ENCODE peak calls at places on chromosomes 2 and 18, in six cellular contexts. C is cardiac muscle cell, D is Peyer's patch, Z is fibroblast of lung, F is adrenal gland, E is transverse colon. Y is an unnamed sample.

GRCh38 chr18:23675236-23675635 is 12.5 kb upstream of the ANKRD29 start:
- DNase-seq in D (no peak), C (no peak), F (no peak), E (no peak), Z (no peak), Y (no peak)

GRCh38 chr2:118937817-118938216 is 4.2 kb upstream of the MARCO start:
- DNase-seq in Z (no peak), E (peak; percentile 33), F (no peak), D (no peak), C (no peak), Y (no peak)

GRCh38 chr18:72091369-72091768 is 452.8 kb downstream of the CBLN2 start:
- DNase-seq in F (no peak), Z (no peak), C (no peak), D (no peak), E (no peak), Y (no peak)

GRCh38 chr18:4454548-4455112 is 477 bp downstream of the DLGAP1 start:
- DNase-seq in F (no peak), C (no peak), E (no peak), D (no peak), Z (no peak), Y (no peak)

GRCh38 chr2:43083710-43084698 is 142.4 kb downstream of the ZFP36L2 start:
- DNase-seq in Z (peak; percentile 69), F (peak; percentile 75), C (peak; percentile 50), E (no peak), D (peak; percentile 45), Y (peak; percentile 89)

GRCh38 chr2:239500915-239501630 is 100.3 kb upstream of the HDAC4 start:
- DNase-seq in F (no peak), D (no peak), Z (no peak), C (no peak), E (no peak), Y (no peak)

GRCh38 chr2:159098374-159098773 is 129.9 kb downstream of the TANC1 start:
- DNase-seq in Z (no peak), F (no peak), C (no peak), E (no peak), D (no peak), Y (no peak)

GRCh38 chr18:28365406-28365805 is 188.5 kb upstream of the CDH2 start:
- DNase-seq in D (no peak), E (no peak), C (no peak), F (no peak), Z (peak; percentile 69), Y (no peak)

GRCh38 chr2:227881866-227882517 is 10.6 kb downstream of the DAW1 start:
- DNase-seq in C (no peak), D (no peak), E (no peak), F (no peak), Z (peak; percentile 35), Y (no peak)

GRCh38 chr2:36376319-36376765 is 20.8 kb downstream of the CRIM1 start:
- DNase-seq in E (peak; percentile 86), Z (peak; percentile 53), D (peak; percentile 74), C (peak; percentile 85), F (peak; percentile 80), Y (peak; percentile 65)

GRCh38 chr18:61876899-61877298 is 15.9 kb downstream of the RNF152 start:
- DNase-seq in Z (no peak), C (no peak), E (no peak), F (no peak), D (no peak), Y (no peak)

GRCh38 chr2:130890941-130891669 is 54.4 kb downstream of the ARHGEF4 start:
- DNase-seq in Z (no peak), F (no peak), D (no peak), C (no peak), E (no peak), Y (no peak)

GRCh38 chr2:168201211-168201610 is 46.2 kb downstream of the STK39 start:
- DNase-seq in D (no peak), F (no peak), E (no peak), Z (peak; percentile 88), C (no peak), Y (no peak)

GRCh38 chr2:235611337-235611736 is 117.5 kb downstream of the AGAP1 start:
- DNase-seq in Z (no peak), F (no peak), C (no peak), D (no peak), E (no peak), Y (no peak)

GRCh38 chr2:239099474-239099873 is 251.6 kb downstream of the TWIST2 start:
- DNase-seq in E (no peak), Z (no peak), C (no peak), D (no peak), F (no peak), Y (no peak)

GRCh38 chr2:234289789-234290188 is 207.1 kb downstream of the ARL4C start:
- DNase-seq in E (no peak), Z (peak; percentile 86), C (no peak), D (no peak), F (no peak), Y (peak; percentile 23)

GRCh38 chr2:234288974-234289455 is 207.9 kb downstream of the ARL4C start:
- DNase-seq in D (peak; percentile 69), Z (peak; percentile 44), F (peak; percentile 56), E (peak; percentile 77), C (peak; percentile 69), Y (peak; percentile 70)

GRCh38 chr2:234291765-234292204 is 205.1 kb downstream of the ARL4C start:
- DNase-seq in D (no peak), Z (peak; percentile 78), C (no peak), F (peak; percentile 39), E (peak; percentile 75), Y (no peak)

GRCh38 chr2:234290671-234291070 is 206.2 kb downstream of the ARL4C start:
- DNase-seq in F (no peak), C (no peak), Z (peak; percentile 28), E (peak; percentile 60), D (no peak), Y (no peak)

GRCh38 chr2:234290196-234290595 is 206.7 kb downstream of the ARL4C start:
- DNase-seq in C (no peak), Z (no peak), D (no peak), E (no peak), F (no peak), Y (no peak)
- H3K4me1 ChIP-seq in C (no peaks in the 10 kb centered on the region), Z (peaks cover 6% of the 10 kb centered on the region), D (no peaks in the 10 kb centered on the region), E (peaks cover 60% of the 10 kb centered on the region), F (peaks cover 20% of the 10 kb centered on the region), Y (no peaks in the 10 kb centered on the region)

GRCh38 chr18:45864081-45864480 is 38.6 kb downstream of the SIGLEC15 start:
- DNase-seq in E (no peak), Z (no peak), D (no peak), C (no peak), F (no peak), Y (no peak)
- H3K36me3 ChIP-seq in E (peaks cover 58% of the 10 kb centered on the region), Z (peaks cover 32% of the 10 kb centered on the region), D (peaks cover 74% of the 10 kb centered on the region), C (peaks cover 42% of the 10 kb centered on the region), F (no peaks in the 10 kb centered on the region), Y (peaks cover 8% of the 10 kb centered on the region)

GRCh38 chr2:46200861-46201605 is 96.2 kb upstream of the EPAS1 start:
- DNase-seq in E (no peak), C (no peak), D (no peak), Z (no peak), F (no peak), Y (no peak)
- H3K4me1 ChIP-seq in E (no peaks in the 10 kb centered on the region), C (no peaks in the 10 kb centered on the region), D (no peaks in the 10 kb centered on the region), Z (no peaks in the 10 kb centered on the region), F (peaks cover 15% of the 10 kb centered on the region), Y (no peaks in the 10 kb centered on the region)

DNA sequence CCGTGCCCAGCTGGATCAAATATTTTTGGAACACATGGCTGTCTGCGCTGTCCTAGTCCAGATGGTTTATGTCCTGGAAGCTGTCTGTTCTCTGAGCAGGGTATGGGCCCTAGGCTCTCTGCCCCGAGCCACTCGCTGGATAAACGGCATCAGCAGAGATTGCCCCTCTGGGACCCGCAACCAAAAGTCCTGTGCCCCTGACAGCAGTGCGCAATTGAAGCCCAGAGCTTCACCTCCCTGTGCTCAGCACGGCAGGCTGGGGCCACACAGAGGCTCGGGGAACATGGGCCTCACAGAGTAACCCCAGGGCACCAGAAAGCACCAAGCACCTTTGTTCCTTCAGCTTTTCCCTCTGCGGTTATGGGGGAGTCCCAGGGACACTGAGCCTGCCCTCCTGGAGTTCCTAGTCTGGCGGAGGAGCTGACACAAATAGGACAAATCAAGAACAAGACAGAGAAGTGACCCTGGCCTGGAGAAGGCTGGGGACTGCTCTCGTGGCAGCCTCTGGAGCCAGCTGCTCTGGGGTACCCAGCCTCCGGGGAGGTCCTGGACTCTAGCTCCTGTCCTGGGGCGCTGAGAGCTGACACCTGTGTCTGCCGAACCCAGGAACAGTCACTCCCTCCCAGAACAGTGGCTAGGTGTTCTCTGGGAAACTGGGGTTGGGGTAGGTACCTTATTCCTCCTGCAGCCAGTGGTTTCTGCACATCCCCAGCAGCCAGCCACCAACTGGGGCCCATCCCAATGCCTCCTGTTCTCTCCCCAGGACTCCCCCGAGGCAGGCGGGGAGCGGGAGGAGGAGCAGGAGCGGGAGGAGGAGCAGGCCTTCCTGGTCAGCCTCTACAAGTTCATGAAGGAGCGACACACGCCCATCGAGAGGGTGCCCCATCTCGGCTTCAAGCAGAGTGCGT is 12.3 kb downstream of the ARID5A start:
- DNase-seq in E (no peak), F (no peak), C (no peak), Z (no peak), D (no peak), Y (no peak)
- H3K36me3 ChIP-seq in E (no peaks in the 10 kb centered on the region), F (no peaks in the 10 kb centered on the region), C (no peaks in the 10 kb centered on the region), Z (peaks cover 4% of the 10 kb centered on the region), D (peaks cover 41% of the 10 kb centered on the region), Y (peaks cover 97% of the 10 kb centered on the region)

GRCh38 chr18:48952287-48953095 is 1.7 kb upstream of the SMAD7 start:
- DNase-seq in C (peak; percentile 92), Z (peak; percentile 92), D (peak; percentile 87), E (peak; percentile 80), F (peak; percentile 80), Y (peak; percentile 85)
- H3K4me1 ChIP-seq in C (peaks cover 21% of the 10 kb centered on the region), Z (peaks cover 20% of the 10 kb centered on the region), D (peaks cover 4% of the 10 kb centered on the region), E (peaks cover 40% of the 10 kb centered on the region), F (peaks cover 25% of the 10 kb centered on the region), Y (peaks cover 38% of the 10 kb centered on the region)

GRCh38 chr2:11790228-11790627 is 43.8 kb downstream of the LPIN1 start:
- DNase-seq in D (no peak), F (no peak), Z (no peak), C (no peak), E (no peak), Y (no peak)
- H3K36me3 ChIP-seq in D (peaks cover 96% of the 10 kb centered on the region), F (no peaks in the 10 kb centered on the region), Z (peaks cover 34% of the 10 kb centered on the region), C (peaks cover 65% of the 10 kb centered on the region), E (peaks cover 50% of the 10 kb centered on the region), Y (peaks cover 100% of the 10 kb centered on the region)

GRCh38 chr2:20429528-20429927 is 17.3 kb upstream of the RHOB start:
- DNase-seq in E (peak; percentile 55), D (no peak), F (no peak), Z (no peak), C (no peak), Y (no peak)

GRCh38 chr2:20430461-20431302 is 16.2 kb upstream of the RHOB start:
- DNase-seq in D (no peak), C (no peak), E (peak; percentile 6), Z (no peak), F (no peak), Y (no peak)

GRCh38 chr2:20430035-20430434 is 16.8 kb upstream of the RHOB start:
- DNase-seq in Z (no peak), D (no peak), C (no peak), F (no peak), E (peak; percentile 4), Y (no peak)

GRCh38 chr2:20427931-20428526 is 18.8 kb upstream of the RHOB start:
- DNase-seq in Z (no peak), E (peak; percentile 3), D (no peak), F (no peak), C (no peak), Y (no peak)

GRCh38 chr2:20428717-20429490 is 18.0 kb upstream of the RHOB start:
- DNase-seq in E (peak; percentile 2), Z (no peak), D (no peak), C (no peak), F (no peak), Y (no peak)
- H3K4me1 ChIP-seq in E (peaks cover 34% of the 10 kb centered on the region), Z (peaks cover 22% of the 10 kb centered on the region), D (no peaks in the 10 kb centered on the region), C (no peaks in the 10 kb centered on the region), F (peaks cover 8% of the 10 kb centered on the region), Y (peaks cover 24% of the 10 kb centered on the region)

GRCh38 chr2:224984641-224985040 is 57.6 kb downstream of the DOCK10 start:
- DNase-seq in C (no peak), E (no peak), Z (no peak), F (no peak), D (no peak), Y (no peak)
- H3K36me3 ChIP-seq in C (no peaks in the 10 kb centered on the region), E (no peaks in the 10 kb centered on the region), Z (no peaks in the 10 kb centered on the region), F (no peaks in the 10 kb centered on the region), D (no peaks in the 10 kb centered on the region), Y (no peaks in the 10 kb centered on the region)